ENCODE peak calls at places on chromosomes 12 and 14, in five cellular contexts. One of them, this sample, is unnamed.

GRCh38 chr14:96756745-96757144 is 40.4 kb upstream of the VRK1 start:
- DNase-seq in CD8-positive, alpha-beta T cell: no peak
- DNase-seq in tibial artery: no peak
- DNase-seq in fibroblast of lung: no peak
- DNase-seq in lung: no peak
- DNase-seq in this sample: no peak

GRCh38 chr12:321606-322326 is 59.1 kb upstream of the SLC6A13 start:
- DNase-seq in CD8-positive, alpha-beta T cell: no peak
- DNase-seq in tibial artery: no peak
- DNase-seq in fibroblast of lung: peak; percentile 9
- DNase-seq in lung: no peak
- DNase-seq in this sample: no peak

GRCh38 chr12:24901975-24902461 is 46.9 kb downstream of the BCAT1 start:
- DNase-seq in CD8-positive, alpha-beta T cell: no peak
- DNase-seq in tibial artery: no peak
- DNase-seq in fibroblast of lung: no peak
- DNase-seq in lung: no peak
- DNase-seq in this sample: peak; percentile 53

GRCh38 chr14:81464253-81465001 is 64.3 kb upstream of the STON2 start:
- DNase-seq in CD8-positive, alpha-beta T cell: peak; percentile 48
- DNase-seq in tibial artery: no peak
- DNase-seq in fibroblast of lung: peak; percentile 73
- DNase-seq in lung: peak; percentile 54
- DNase-seq in this sample: peak; percentile 70

GRCh38 chr12:57725851-57726150 is 12.7 kb downstream of the AGAP2 start:
- DNase-seq in CD8-positive, alpha-beta T cell: no peak
- DNase-seq in tibial artery: no peak
- DNase-seq in fibroblast of lung: no peak
- DNase-seq in lung: no peak
- DNase-seq in this sample: no peak

GRCh38 chr12:84910549-84911241 is 1.9 kb downstream of the SLC6A15 start:
- DNase-seq in CD8-positive, alpha-beta T cell: no peak
- DNase-seq in tibial artery: no peak
- DNase-seq in fibroblast of lung: peak; percentile 59
- DNase-seq in lung: no peak
- DNase-seq in this sample: peak; percentile 9

GRCh38 chr12:52444647-52445595 is 7.0 kb downstream of the KRT6B start:
- DNase-seq in CD8-positive, alpha-beta T cell: no peak
- DNase-seq in tibial artery: no peak
- DNase-seq in fibroblast of lung: no peak
- DNase-seq in lung: no peak
- DNase-seq in this sample: no peak

GRCh38 chr12:125025836-125026235 is 32.4 kb downstream of the BRI3BP start:
- DNase-seq in CD8-positive, alpha-beta T cell: no peak
- DNase-seq in tibial artery: no peak
- DNase-seq in fibroblast of lung: no peak
- DNase-seq in lung: no peak
- DNase-seq in this sample: no peak

GRCh38 chr12:14846878-14847580 is 3.7 kb upstream of the ART4 start:
- DNase-seq in CD8-positive, alpha-beta T cell: no peak
- DNase-seq in tibial artery: no peak
- DNase-seq in fibroblast of lung: no peak
- DNase-seq in lung: no peak
- DNase-seq in this sample: no peak

GRCh38 chr12:6112004-6112403 is 12.5 kb downstream of the VWF start:
- DNase-seq in CD8-positive, alpha-beta T cell: no peak
- DNase-seq in tibial artery: no peak
- DNase-seq in fibroblast of lung: no peak
- DNase-seq in lung: no peak
- DNase-seq in this sample: no peak

GRCh38 chr12:11085419-11085818 is 6.7 kb downstream of the TAS2R43 start:
- DNase-seq in CD8-positive, alpha-beta T cell: no peak
- DNase-seq in tibial artery: no peak
- DNase-seq in fibroblast of lung: no peak
- DNase-seq in lung: no peak
- DNase-seq in this sample: no peak

DNA sequence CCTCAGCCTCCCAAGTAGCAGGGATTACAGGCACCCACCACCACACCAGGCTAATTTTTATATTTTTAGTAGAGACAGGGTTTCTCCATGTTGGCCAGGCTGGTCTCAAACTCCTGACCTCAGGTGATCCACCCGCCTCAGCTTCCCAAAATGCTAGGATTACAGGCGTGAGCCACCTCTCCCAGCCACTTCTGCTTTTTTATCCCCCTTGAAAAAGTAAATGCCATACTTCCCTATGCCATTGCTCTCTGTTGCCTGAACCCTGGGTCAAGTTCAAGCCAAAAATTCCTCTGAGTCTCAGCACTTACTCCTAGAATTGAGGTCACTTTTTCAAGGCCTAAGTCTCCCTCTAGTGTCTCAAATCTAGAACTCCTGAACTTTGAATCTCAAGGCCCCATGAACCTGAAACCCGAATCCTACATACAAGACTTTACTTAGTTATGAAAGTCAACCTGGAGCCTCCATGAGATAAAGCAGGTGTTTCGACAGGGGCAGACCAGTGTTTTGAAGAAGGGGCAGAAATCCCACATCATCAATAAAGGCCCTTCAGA is 1.4 kb upstream of the APOBEC1 start:
- DNase-seq in CD8-positive, alpha-beta T cell: no peak
- DNase-seq in tibial artery: no peak
- DNase-seq in fibroblast of lung: no peak
- DNase-seq in lung: no peak
- DNase-seq in this sample: no peak
- TF ChIP-seq CTCF in CD8-positive, alpha-beta T cell: no peak
- TF ChIP-seq CTCF in tibial artery: no peak
- TF ChIP-seq CTCF in fibroblast of lung: no peak
- TF ChIP-seq CTCF in lung: no peak
- TF ChIP-seq CTCF in this sample: peak; percentile 54

GRCh38 chr12:130747867-130748740 is 32.0 kb upstream of the RIMBP2 start:
- DNase-seq in CD8-positive, alpha-beta T cell: peak; percentile 58
- DNase-seq in tibial artery: peak; percentile 78
- DNase-seq in fibroblast of lung: peak; percentile 72
- DNase-seq in lung: peak; percentile 77
- DNase-seq in this sample: peak; percentile 85

GRCh38 chr12:130748786-130749185 is 32.7 kb upstream of the RIMBP2 start:
- DNase-seq in CD8-positive, alpha-beta T cell: no peak
- DNase-seq in tibial artery: no peak
- DNase-seq in fibroblast of lung: no peak
- DNase-seq in lung: no peak
- DNase-seq in this sample: no peak

GRCh38 chr12:130754234-130755001 is 38.3 kb upstream of the RIMBP2 start:
- DNase-seq in CD8-positive, alpha-beta T cell: no peak
- DNase-seq in tibial artery: no peak
- DNase-seq in fibroblast of lung: no peak
- DNase-seq in lung: no peak
- DNase-seq in this sample: no peak

GRCh38 chr12:130752692-130753230 is 36.7 kb upstream of the RIMBP2 start:
- DNase-seq in CD8-positive, alpha-beta T cell: no peak
- DNase-seq in tibial artery: no peak
- DNase-seq in fibroblast of lung: no peak
- DNase-seq in lung: no peak
- DNase-seq in this sample: no peak
- TF ChIP-seq CTCF in CD8-positive, alpha-beta T cell: no peak
- TF ChIP-seq CTCF in tibial artery: no peak
- TF ChIP-seq CTCF in fibroblast of lung: no peak
- TF ChIP-seq CTCF in lung: no peak
- TF ChIP-seq CTCF in this sample: no peak

GRCh38 chr12:46518184-46518583 is 145.6 kb upstream of the SLC38A2 start:
- DNase-seq in CD8-positive, alpha-beta T cell: no peak
- DNase-seq in tibial artery: no peak
- DNase-seq in fibroblast of lung: peak; percentile 45
- DNase-seq in lung: no peak
- DNase-seq in this sample: no peak

GRCh38 chr12:46516238-46516932 is 143.8 kb upstream of the SLC38A2 start:
- DNase-seq in CD8-positive, alpha-beta T cell: no peak
- DNase-seq in tibial artery: no peak
- DNase-seq in fibroblast of lung: no peak
- DNase-seq in lung: no peak
- DNase-seq in this sample: no peak

GRCh38 chr12:46516933-46517578 is 144.5 kb upstream of the SLC38A2 start:
- DNase-seq in CD8-positive, alpha-beta T cell: no peak
- DNase-seq in tibial artery: no peak
- DNase-seq in fibroblast of lung: no peak
- DNase-seq in lung: no peak
- DNase-seq in this sample: no peak

GRCh38 chr12:46518729-46519128 is 146.2 kb upstream of the SLC38A2 start:
- DNase-seq in CD8-positive, alpha-beta T cell: no peak
- DNase-seq in tibial artery: no peak
- DNase-seq in fibroblast of lung: peak; percentile 37
- DNase-seq in lung: no peak
- DNase-seq in this sample: no peak

DNA sequence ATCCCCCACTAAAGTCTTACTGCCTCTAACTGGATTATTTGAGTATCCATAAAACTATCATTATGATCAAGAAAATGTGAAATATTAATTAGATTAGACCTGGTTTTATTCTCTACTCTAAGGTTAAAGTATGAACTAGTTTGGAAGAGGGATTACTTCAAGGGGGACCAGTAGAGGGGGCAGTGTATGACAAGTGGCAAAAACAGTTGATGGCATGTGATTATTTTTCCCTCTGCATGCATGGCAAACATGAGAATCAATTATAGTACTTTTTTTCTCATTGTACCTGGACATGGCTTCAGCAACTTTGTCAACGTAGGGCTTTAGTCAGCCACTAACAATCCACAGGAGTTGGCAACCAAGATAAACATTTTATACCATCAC is 145.0 kb upstream of the SLC38A2 start:
- DNase-seq in CD8-positive, alpha-beta T cell: no peak
- DNase-seq in tibial artery: no peak
- DNase-seq in fibroblast of lung: no peak
- DNase-seq in lung: no peak
- DNase-seq in this sample: no peak
- TF ChIP-seq CTCF in CD8-positive, alpha-beta T cell: no peak
- TF ChIP-seq CTCF in tibial artery: peak; percentile 6
- TF ChIP-seq CTCF in fibroblast of lung: no peak
- TF ChIP-seq CTCF in lung: no peak
- TF ChIP-seq CTCF in this sample: no peak

DNA sequence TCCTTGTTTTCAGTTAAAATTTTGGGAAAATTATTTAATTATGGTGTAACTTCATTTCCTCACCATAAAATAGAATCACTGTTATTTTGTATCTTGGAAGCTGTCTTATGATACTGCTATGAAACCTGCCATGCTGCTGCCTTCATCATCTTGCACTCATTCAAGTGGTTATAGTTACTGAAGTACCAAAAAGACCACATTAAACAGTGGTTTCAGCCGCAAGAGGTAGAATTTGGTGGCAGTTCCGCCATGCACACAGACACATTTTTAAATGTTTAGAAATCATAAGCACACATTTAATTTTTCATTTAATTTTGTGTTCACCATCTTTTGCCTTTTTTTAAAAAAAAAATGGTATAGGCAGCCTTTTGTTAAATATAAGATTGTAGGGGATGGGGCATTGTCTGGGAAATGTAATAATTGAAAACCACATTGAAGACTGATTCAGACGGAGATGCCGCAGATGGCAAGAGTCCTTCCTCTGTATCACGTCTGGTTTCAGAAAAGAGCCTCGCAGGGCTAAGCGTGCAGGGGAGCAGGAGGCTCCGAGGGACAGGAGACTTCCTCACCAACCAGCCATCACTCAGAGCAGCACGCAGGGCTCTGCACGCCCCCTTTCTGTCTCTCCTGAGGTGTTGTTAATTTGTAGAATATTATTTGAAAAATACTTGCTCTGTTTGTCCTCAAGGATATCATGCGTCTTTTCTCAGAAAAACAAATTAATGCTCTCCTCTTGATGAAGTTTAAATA is 115.2 kb upstream of the PELI2 start:
- DNase-seq in CD8-positive, alpha-beta T cell: peak; percentile 9
- DNase-seq in tibial artery: no peak
- DNase-seq in fibroblast of lung: no peak
- DNase-seq in lung: no peak
- DNase-seq in this sample: no peak
- TF ChIP-seq CTCF in CD8-positive, alpha-beta T cell: no peak
- TF ChIP-seq CTCF in tibial artery: no peak
- TF ChIP-seq CTCF in fibroblast of lung: no peak
- TF ChIP-seq CTCF in lung: no peak
- TF ChIP-seq CTCF in this sample: no peak

GRCh38 chr12:5073838-5074237 is 30.2 kb downstream of the KCNA5 start:
- DNase-seq in CD8-positive, alpha-beta T cell: no peak
- DNase-seq in tibial artery: no peak
- DNase-seq in fibroblast of lung: peak; percentile 31
- DNase-seq in lung: no peak
- DNase-seq in this sample: no peak
- TF ChIP-seq CTCF in CD8-positive, alpha-beta T cell: no peak
- TF ChIP-seq CTCF in tibial artery: no peak
- TF ChIP-seq CTCF in fibroblast of lung: peak; percentile 45
- TF ChIP-seq CTCF in lung: no peak
- TF ChIP-seq CTCF in this sample: no peak

GRCh38 chr12:31705651-31706050 is 23.2 kb downstream of the AMN1 start:
- DNase-seq in CD8-positive, alpha-beta T cell: no peak
- DNase-seq in tibial artery: no peak
- DNase-seq in fibroblast of lung: no peak
- DNase-seq in lung: no peak
- DNase-seq in this sample: no peak

DNA sequence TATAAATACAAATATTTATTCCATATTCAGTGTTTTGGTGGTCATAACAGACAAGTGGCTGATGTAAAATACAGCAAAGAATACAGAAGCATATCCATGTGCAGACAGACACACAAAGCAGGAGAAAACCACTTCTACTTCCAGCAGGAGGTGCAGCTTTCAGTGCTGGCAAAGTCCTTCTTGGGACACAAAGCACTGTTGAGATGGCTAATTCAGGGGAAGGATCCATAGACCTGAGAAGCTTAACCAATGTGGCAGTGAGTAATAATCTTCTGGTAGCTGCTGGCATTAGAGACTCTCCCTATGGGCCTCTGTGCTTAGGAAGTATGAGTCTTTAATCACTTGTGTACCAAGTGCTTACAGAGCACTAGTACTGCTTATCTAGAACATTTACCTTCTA is 26.8 kb downstream of the AMN1 start:
- DNase-seq in CD8-positive, alpha-beta T cell: no peak
- DNase-seq in tibial artery: no peak
- DNase-seq in fibroblast of lung: peak; percentile 3
- DNase-seq in lung: no peak
- DNase-seq in this sample: no peak
- TF ChIP-seq CTCF in CD8-positive, alpha-beta T cell: no peak
- TF ChIP-seq CTCF in tibial artery: peak; percentile 14
- TF ChIP-seq CTCF in fibroblast of lung: no peak
- TF ChIP-seq CTCF in lung: no peak
- TF ChIP-seq CTCF in this sample: no peak